ENCODE peak calls at places on chromosomes 11 and 22, in ten cellular contexts. B is neural progenitor cell, C is body of pancreas, O is transverse colon, F is psoas muscle, W is PC-3, S is fibroblast of lung, Q is hepatocyte, D is A549, N is left ventricle myocardium inferior. P is an unnamed sample.
A peak's percentile ranks its signal among the peaks of the same experiment; 100 is the strongest.

GRCh38 chr22:32416556-32417085 is 4.6 kb upstream of the RTCB start:
- DNase-seq in N (no peak), B (no peak), C (no peak), S (no peak), Q (no peak), D (no peak), O (no peak), W (no peak), F (no peak), P (no peak)

GRCh38 chr11:113579292-113579940 is 104.2 kb upstream of the DRD2 start:
- DNase-seq in D (no peak), F (no peak), S (no peak), W (no peak), N (no peak), O (no peak), C (no peak), B (peak; percentile 50), Q (no peak), P (no peak)

GRCh38 chr22:43377486-43377995 is 34.3 kb upstream of the MPPED1 start:
- DNase-seq in N (no peak), Q (no peak), S (peak; percentile 3), O (no peak), D (no peak), W (no peak), B (no peak), C (no peak), F (no peak), P (no peak)

GRCh38 chr11:69215784-69216415 is 60.2 kb downstream of the SMIM38 start:
- DNase-seq in Q (no peak), S (peak; percentile 52), C (peak; percentile 5), F (no peak), W (peak; percentile 65), D (peak; percentile 57), N (no peak), O (no peak), B (no peak), P (peak; percentile 17)

GRCh38 chr11:124623861-124624525 is 1.3 kb downstream of the TBRG1 start:
- DNase-seq in D (no peak), F (no peak), O (no peak), B (no peak), W (no peak), Q (no peak), N (no peak), S (peak; percentile 17), C (no peak), P (no peak)

GRCh38 chr11:9600651-9601040 is 27.2 kb downstream of the WEE1 start:
- DNase-seq in C (no peak), O (no peak), N (no peak), D (no peak), W (peak; percentile 84), Q (peak; percentile 28), F (no peak), S (no peak), B (no peak), P (no peak)

GRCh38 chr22:38952382-38952993 is 4.9 kb upstream of the APOBEC3A start:
- DNase-seq in F (no peak), N (no peak), D (no peak), W (no peak), C (no peak), Q (peak; percentile 1), S (no peak), B (no peak), O (no peak), P (no peak)

GRCh38 chr11:110096369-110096976 is 3.3 kb downstream of the ZC3H12C start:
- DNase-seq in S (no peak), Q (no peak), W (peak; percentile 59), B (no peak), D (no peak), F (no peak), N (no peak), O (no peak), C (no peak), P (no peak)

GRCh38 chr11:34208266-34209135 is 103.1 kb downstream of the NAT10 start:
- DNase-seq in Q (peak; percentile 70), B (no peak), F (no peak), W (no peak), S (no peak), C (no peak), O (no peak), D (peak; percentile 44), N (no peak), P (peak; percentile 53)

GRCh38 chr11:57639321-57640067 is 10.2 kb downstream of the YPEL4 start:
- DNase-seq in O (no peak), D (no peak), N (no peak), B (peak; percentile 98), Q (peak; percentile 86), F (no peak), W (peak; percentile 51), S (peak; percentile 71), C (no peak), P (no peak)

DNA sequence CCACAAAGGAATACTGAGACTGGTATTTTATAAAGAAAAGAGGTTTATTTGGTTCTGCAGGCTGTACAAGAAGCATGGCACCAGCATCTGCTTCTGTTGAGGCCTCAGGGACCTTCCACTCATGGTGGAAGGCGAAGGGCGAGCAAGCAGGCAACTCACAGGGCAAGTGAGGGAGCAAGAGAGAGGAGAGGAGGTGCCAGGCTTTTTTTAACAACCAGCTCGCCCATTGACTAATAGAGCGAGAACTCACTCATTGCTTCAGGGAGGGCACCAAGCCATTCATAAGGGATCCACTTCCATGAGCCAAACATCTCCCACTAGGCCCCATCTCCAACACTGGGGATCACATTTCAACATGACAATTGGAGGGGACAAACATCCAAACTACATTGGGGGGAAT is 1.2 kb downstream of the PTS start:
- DNase-seq in S (no peak), B (no peak), C (no peak), F (no peak), O (no peak), Q (no peak), D (no peak), N (no peak), W (no peak), P (no peak)
- H3K4me3 ChIP-seq in S (peak overlapping the region; percentile 92), B (peak overlapping the region; percentile 64), C (no peak overlapping the region), F (peak overlapping the region; percentile 72), O (peak overlapping the region; percentile 77), Q (no peak overlapping the region), D (peak overlapping the region; percentile 80), N (peak overlapping the region; percentile 71), W (peak overlapping the region; percentile 93), P (peak overlapping the region; percentile 79)

GRCh38 chr22:46089426-46090041 is 60.8 kb upstream of the PPARA start:
- DNase-seq in W (no peak), D (no peak), O (peak; percentile 7), Q (no peak), S (no peak), C (peak; percentile 26), B (no peak), F (peak; percentile 22), N (peak; percentile 13), P (no peak)
- H3K4me1 ChIP-seq in W (peaks cover 49% of the 10 kb centered on the region), D (peaks cover 82% of the 10 kb centered on the region), O (peaks cover 47% of the 10 kb centered on the region), Q (peaks cover 19% of the 10 kb centered on the region), S (peaks cover 65% of the 10 kb centered on the region), C (peaks cover 100% of the 10 kb centered on the region), B (peaks cover 6% of the 10 kb centered on the region), F (peaks cover 98% of the 10 kb centered on the region), N (peaks cover 100% of the 10 kb centered on the region), P (peaks cover 5% of the 10 kb centered on the region)

GRCh38 chr22:36816635-36817428 is at the start of gene PVALB:
- DNase-seq in Q (peak; percentile 76), W (peak; percentile 29), F (peak; percentile 32), D (peak; percentile 23), N (peak; percentile 22), S (peak; percentile 22), O (no peak), B (peak; percentile 65), C (peak; percentile 28), P (peak; percentile 21)
- H3K4me3 ChIP-seq in Q (no peak within 1 kb of the TSS), W (peak within 1 kb of the TSS; percentile 42), F (peak within 1 kb of the TSS; percentile 38), D (peak within 1 kb of the TSS; percentile 46), N (peak within 1 kb of the TSS; percentile 55), S (no peak within 1 kb of the TSS), O (peak within 1 kb of the TSS; percentile 40), B (peak within 1 kb of the TSS; percentile 60), C (no peak within 1 kb of the TSS), P (no peak within 1 kb of the TSS)

GRCh38 chr11:67280791-67281551 is 8.1 kb upstream of the ANKRD13D start:
- DNase-seq in C (peak; percentile 9), O (peak; percentile 7), F (peak; percentile 12), S (no peak), B (no peak), D (no peak), W (no peak), Q (no peak), N (peak; percentile 15), P (no peak)
- H3K4me1 ChIP-seq in C (peaks cover 19% of the 10 kb centered on the region), O (peaks cover 24% of the 10 kb centered on the region), F (peaks cover 22% of the 10 kb centered on the region), S (peaks cover 15% of the 10 kb centered on the region), B (peaks cover 14% of the 10 kb centered on the region), D (peaks cover 4% of the 10 kb centered on the region), W (no peaks in the 10 kb centered on the region), Q (no peaks in the 10 kb centered on the region), N (peaks cover 67% of the 10 kb centered on the region), P (peaks cover 9% of the 10 kb centered on the region)

GRCh38 chr11:111443640-111444039 is 64.6 kb upstream of the POU2AF1 start:
- DNase-seq in D (no peak), B (no peak), N (no peak), S (no peak), F (no peak), W (no peak), Q (no peak), O (no peak), C (no peak), P (no peak)

GRCh38 chr11:111446404-111447152 is 65.6 kb downstream of the BTG4 start:
- DNase-seq in O (peak; percentile 83), C (peak; percentile 87), B (peak; percentile 85), N (peak; percentile 59), Q (peak; percentile 90), W (peak; percentile 92), D (peak; percentile 83), F (peak; percentile 61), S (peak; percentile 93), P (peak; percentile 93)

GRCh38 chr11:111443032-111443431 is 64.0 kb upstream of the POU2AF1 start:
- DNase-seq in O (no peak), B (no peak), C (no peak), S (no peak), D (no peak), N (no peak), Q (no peak), F (no peak), W (no peak), P (no peak)

GRCh38 chr11:111445586-111445985 is 66.5 kb upstream of the POU2AF1 start:
- DNase-seq in C (no peak), N (no peak), F (no peak), O (no peak), W (no peak), B (no peak), D (no peak), S (no peak), Q (no peak), P (no peak)

DNA sequence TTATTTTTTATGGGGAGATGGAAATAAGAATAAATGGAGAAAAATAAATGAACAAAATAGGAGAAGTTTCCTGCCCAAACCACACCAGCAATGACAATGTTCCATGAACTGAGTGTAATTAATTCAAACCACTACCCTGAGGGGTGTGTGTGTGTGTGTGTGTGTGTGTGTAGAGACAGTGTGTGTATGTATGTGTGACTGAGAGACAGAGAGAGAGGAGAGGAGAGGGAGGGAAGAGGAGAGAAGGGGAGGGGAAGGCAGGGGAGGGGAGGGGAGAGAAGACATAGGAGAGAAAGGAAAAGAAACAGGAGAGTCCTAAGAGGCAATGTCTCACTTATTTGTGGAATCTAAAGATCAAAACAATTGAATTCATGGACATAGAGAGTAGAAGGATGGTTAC is 65.0 kb upstream of the POU2AF1 start:
- DNase-seq in B (no peak), D (no peak), C (no peak), N (no peak), W (no peak), Q (no peak), S (no peak), F (no peak), O (no peak), P (no peak)
- H3K4me3 ChIP-seq in B (no peak overlapping the region), D (no peak overlapping the region), C (no peak overlapping the region), N (no peak overlapping the region), W (no peak overlapping the region), Q (no peak overlapping the region), S (no peak overlapping the region), F (no peak overlapping the region), O (no peak overlapping the region), P (no peak overlapping the region)